ENCODE peak calls at places on chromosomes 1 and 21, in six cellular contexts. Y is heart right ventricle, I is tibial nerve, W is foreskin keratinocyte, P is heart left ventricle, N is RWPE1. A is an unnamed sample.

GRCh38 chr1:63063367-63063766 is 259.0 kb upstream of the FOXD3 start:
- DNase-seq in Y (no peak), I (no peak), W (no peak), P (no peak), N (no peak), A (no peak)

GRCh38 chr1:154860154-154860870 is 9.8 kb downstream of the KCNN3 start:
- DNase-seq in Y (no peak), I (no peak), W (no peak), P (no peak), N (no peak), A (no peak)

GRCh38 chr1:27554777-27555699 is 48.9 kb downstream of the AHDC1 start:
- DNase-seq in Y (peak), I (peak), W (no peak), P (peak), N (no peak), A (no peak)

GRCh38 chr1:89221341-89221740 is 22.6 kb upstream of the GBP4 start:
- DNase-seq in Y (no peak), I (no peak), W (no peak), P (no peak), N (no peak), A (no peak)

GRCh38 chr21:42265229-42265812 is 46.4 kb downstream of the ABCG1 start:
- DNase-seq in Y (no peak), I (no peak), W (no peak), P (no peak), N (no peak), A (no peak)

GRCh38 chr1:224213438-224214119 is 30.5 kb downstream of the DEGS1 start:
- DNase-seq in Y (no peak), I (no peak), W (peak), P (no peak), N (no peak), A (no peak)

GRCh38 chr1:227910506-227910905 is 37.2 kb downstream of the WNT9A start:
- DNase-seq in Y (no peak), I (no peak), W (no peak), P (no peak), N (no peak), A (peak)

GRCh38 chr1:39110325-39110851 is 84.2 kb downstream of the NDUFS5 start:
- DNase-seq in Y (no peak), I (peak), W (peak), P (no peak), N (peak), A (no peak)

GRCh38 chr1:107394301-107394700 is 253.5 kb downstream of the NTNG1 start:
- DNase-seq in Y (no peak), I (no peak), W (no peak), P (no peak), N (no peak), A (no peak)

GRCh38 chr1:198019126-198019525 is 102.0 kb downstream of the LHX9 start:
- DNase-seq in Y (no peak), I (no peak), W (peak), P (no peak), N (no peak), A (no peak)

GRCh38 chr1:16446116-16446515 is 5.6 kb downstream of the NECAP2 start:
- DNase-seq in Y (no peak), I (no peak), W (no peak), P (no peak), N (no peak), A (no peak)

GRCh38 chr1:247335871-247336270 is 4.2 kb upstream of the ZNF496 start:
- DNase-seq in Y (no peak), I (no peak), W (no peak), P (no peak), N (no peak), A (no peak)

GRCh38 chr1:247332901-247333361 is 1.3 kb upstream of the ZNF496 start:
- DNase-seq in Y (peak), I (peak), W (peak), P (peak), N (peak), A (no peak)

GRCh38 chr1:247336390-247336789 is 4.7 kb upstream of the ZNF496 start:
- DNase-seq in Y (no peak), I (no peak), W (no peak), P (no peak), N (no peak), A (no peak)

GRCh38 chr1:247332215-247332900 is 691 bp upstream of the ZNF496 start:
- DNase-seq in Y (peak), I (no peak), W (peak), P (peak), N (peak), A (peak)

GRCh38 chr1:247334378-247335133 is 2.9 kb upstream of the ZNF496 start:
- DNase-seq in Y (no peak), I (no peak), W (no peak), P (no peak), N (no peak), A (no peak)
- H3K27ac ChIP-seq in Y (no peak), I (peak), W (no peak), P (no peak), N (no peak), A (no peak)

GRCh38 chr1:48775817-48776399 is 783 bp downstream of the BEND5 start:
- DNase-seq in Y (no peak), I (no peak), W (no peak), P (no peak), N (no peak), A (no peak)

GRCh38 chr1:48772221-48772620 is 4.5 kb downstream of the BEND5 start:
- DNase-seq in Y (no peak), I (no peak), W (no peak), P (no peak), N (no peak), A (no peak)

GRCh38 chr1:48773133-48773532 is 3.6 kb downstream of the BEND5 start:
- DNase-seq in Y (no peak), I (no peak), W (no peak), P (no peak), N (no peak), A (no peak)

GRCh38 chr1:48777219-48777895 is 666 bp upstream of the BEND5 start:
- DNase-seq in Y (no peak), I (no peak), W (no peak), P (no peak), N (no peak), A (peak)

GRCh38 chr1:48776400-48777218 is at the start of gene BEND5:
- DNase-seq in Y (peak), I (peak), W (no peak), P (peak), N (no peak), A (peak)
- H3K27ac ChIP-seq in Y (peak), I (peak), W (no peak), P (peak), N (no peak), A (peak)

GRCh38 chr1:117169871-117170596 is 40.7 kb downstream of the VTCN1 start:
- DNase-seq in Y (no peak), I (no peak), W (no peak), P (no peak), N (no peak), A (no peak)
- H3K27ac ChIP-seq in Y (no peak), I (no peak), W (no peak), P (no peak), N (no peak), A (no peak)

GRCh38 chr1:244704107-244704506 is 51.2 kb downstream of the DESI2 start:
- DNase-seq in Y (no peak), I (no peak), W (no peak), P (no peak), N (no peak), A (no peak)

GRCh38 chr1:244709076-244709475 is 56.1 kb downstream of the DESI2 start:
- DNase-seq in Y (no peak), I (no peak), W (no peak), P (no peak), N (no peak), A (no peak)

GRCh38 chr1:244709491-244710368 is 56.8 kb downstream of the DESI2 start:
- DNase-seq in Y (no peak), I (no peak), W (no peak), P (no peak), N (no peak), A (no peak)

GRCh38 chr1:244702620-244703019 is 49.7 kb downstream of the DESI2 start:
- DNase-seq in Y (no peak), I (no peak), W (no peak), P (no peak), N (no peak), A (no peak)

GRCh38 chr1:244705268-244706234 is 52.6 kb downstream of the DESI2 start:
- DNase-seq in Y (no peak), I (no peak), W (no peak), P (no peak), N (no peak), A (no peak)
- H3K27ac ChIP-seq in Y (no peak), I (no peak), W (no peak), P (no peak), N (no peak), A (no peak)

DNA sequence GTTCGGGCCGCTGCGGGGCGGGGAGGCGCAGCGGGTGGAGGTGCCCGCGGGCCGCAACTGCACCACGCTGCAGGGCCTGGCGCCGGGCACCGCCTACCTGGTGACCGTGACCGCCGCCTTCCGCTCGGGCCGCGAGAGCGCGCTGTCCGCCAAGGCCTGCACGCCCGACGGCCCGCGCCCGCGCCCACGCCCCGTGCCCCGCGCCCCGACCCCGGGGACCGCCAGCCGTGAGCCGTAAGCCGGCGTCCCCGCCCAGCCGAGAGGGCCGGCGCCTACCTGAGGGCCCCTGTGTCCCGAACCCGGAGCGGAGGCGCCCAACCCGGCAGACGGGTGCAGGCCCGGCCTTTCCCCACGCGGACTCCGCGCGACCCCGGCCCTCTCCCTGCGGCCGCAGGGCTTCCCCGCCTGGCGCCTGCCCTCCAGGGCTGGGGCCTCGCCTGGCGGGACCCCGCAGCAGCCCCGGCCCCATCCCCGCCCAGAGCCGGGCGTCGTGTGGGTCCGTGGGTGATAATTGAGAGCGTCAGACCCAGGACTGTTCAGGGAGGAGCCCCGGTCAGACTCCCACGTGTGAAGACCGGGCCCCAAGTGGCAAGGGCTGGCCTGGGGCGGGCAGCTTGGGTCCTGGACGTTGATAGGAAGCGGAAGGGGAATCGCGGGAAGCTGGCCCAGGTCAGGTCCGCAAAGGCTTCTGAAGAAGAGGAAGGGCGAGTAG is 4.2 kb downstream of the VWA1 start:
- DNase-seq in Y (no peak), I (no peak), W (no peak), P (no peak), N (no peak), A (no peak)
- H3K27ac ChIP-seq in Y (no peak), I (peak), W (no peak), P (no peak), N (no peak), A (no peak)

GRCh38 chr1:111203681-111204210 is 3.3 kb upstream of the DENND2D start:
- DNase-seq in Y (peak), I (peak), W (peak), P (peak), N (peak), A (no peak)

GRCh38 chr1:111205724-111206070 is 5.3 kb upstream of the DENND2D start:
- DNase-seq in Y (no peak), I (no peak), W (no peak), P (no peak), N (no peak), A (no peak)

GRCh38 chr1:111204923-111205723 is 4.7 kb upstream of the DENND2D start:
- DNase-seq in Y (no peak), I (no peak), W (no peak), P (no peak), N (no peak), A (no peak)

GRCh38 chr1:111202707-111203623 is 2.5 kb upstream of the DENND2D start:
- DNase-seq in Y (no peak), I (no peak), W (no peak), P (no peak), N (no peak), A (no peak)

GRCh38 chr1:111204211-111204883 is 3.9 kb upstream of the DENND2D start:
- DNase-seq in Y (peak), I (no peak), W (no peak), P (peak), N (peak), A (no peak)
- H3K27ac ChIP-seq in Y (peak), I (peak), W (peak), P (peak), N (peak), A (no peak)

DNA sequence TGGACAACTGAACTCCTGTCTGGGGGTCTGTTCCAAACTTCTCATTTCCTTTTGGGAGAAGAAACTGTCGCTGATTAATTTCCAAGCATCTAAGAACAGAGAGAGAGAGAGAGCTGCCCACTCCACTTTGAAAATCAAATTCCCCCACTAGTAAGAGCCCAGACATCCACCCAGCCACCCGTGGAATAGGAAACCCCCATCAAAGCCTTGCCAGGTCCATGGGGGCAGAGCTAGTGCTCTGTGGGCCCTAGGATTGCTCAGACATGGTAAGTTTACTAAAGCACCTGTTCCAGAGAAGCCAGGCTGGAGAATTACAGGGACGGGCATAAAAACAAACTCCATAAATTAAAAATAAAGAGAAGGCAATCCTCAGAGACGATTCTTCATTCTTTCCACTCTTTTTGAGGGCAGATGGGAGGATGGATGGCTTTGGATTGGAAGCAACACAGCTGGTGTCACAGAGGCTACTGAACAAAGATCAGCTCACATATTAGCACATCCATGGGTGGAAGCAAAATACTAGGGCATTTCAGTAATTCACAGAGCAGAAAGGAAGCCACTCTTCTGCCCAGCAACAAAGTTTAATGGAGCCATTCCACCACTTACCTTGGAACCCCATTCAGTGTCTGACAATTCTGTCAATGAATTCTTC is 103.9 kb downstream of the COLGALT2 start:
- DNase-seq in Y (no peak), I (no peak), W (no peak), P (no peak), N (no peak), A (peak)
- H3K27ac ChIP-seq in Y (peak), I (no peak), W (no peak), P (peak), N (no peak), A (peak)

DNA sequence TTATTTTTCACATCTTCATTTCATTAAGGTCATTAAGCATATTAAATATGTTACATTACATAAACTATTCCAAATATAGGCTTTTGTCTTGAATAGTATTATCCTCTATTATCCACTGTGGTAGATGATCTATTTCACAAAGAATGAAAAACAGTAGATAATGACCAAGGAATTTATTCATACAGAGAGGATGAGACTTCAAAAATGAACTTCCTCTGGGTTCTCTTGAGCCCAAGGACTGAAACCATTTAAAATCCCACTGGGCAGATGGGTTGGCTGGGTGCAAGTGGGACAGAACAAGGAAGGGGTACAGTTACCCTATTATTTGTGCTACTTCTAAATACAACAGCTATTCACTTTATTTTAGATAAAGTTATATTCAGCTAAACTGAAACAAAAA is 33.0 kb downstream of the PTPN14 start:
- DNase-seq in Y (no peak), I (no peak), W (no peak), P (no peak), N (no peak), A (no peak)
- H3K27ac ChIP-seq in Y (no peak), I (no peak), W (no peak), P (no peak), N (no peak), A (no peak)

A was measured in caudate nucleus.